ENCODE peak calls at places on chromosomes 7 and 10, in five cellular contexts. K is activated naive CD8-positive, alpha-beta T cell treated with anti-CD3 and anti-CD28 coated beads, Interleukin-2, amount 10 ng/mL, durations not matched to agents 7 days and 5 days; I is sigmoid colon; M is memory B cell; U is OCI-LY7. J is an unnamed sample.

GRCh38 chr10:130023454-130024230 is 59.6 kb upstream of the EBF3 start:
- DNase-seq in M (no peak), I (no peak), U (no peak), K (no peak), J (no peak)

GRCh38 chr7:144691240-144691639 is 144.6 kb downstream of the TPK1 start:
- DNase-seq in K (no peak), I (no peak), M (no peak), U (no peak), J (no peak)

GRCh38 chr7:157580324-157580723 is 243.5 kb downstream of the DNAJB6 start:
- DNase-seq in K (no peak), M (no peak), U (no peak), I (no peak), J (no peak)

GRCh38 chr7:28364082-28364481 is 48.2 kb upstream of the CREB5 start:
- DNase-seq in M (no peak), I (no peak), U (no peak), K (no peak), J (no peak)

GRCh38 chr7:42661312-42661711 is 250.6 kb downstream of the C7orf25 start:
- DNase-seq in K (no peak), U (no peak), I (no peak), M (no peak), J (peak)

GRCh38 chr10:119316729-119317097 is 109.3 kb downstream of the GRK5 start:
- DNase-seq in M (no peak), I (no peak), U (no peak), K (no peak), J (peak)

GRCh38 chr10:17835688-17836087 is 26.5 kb downstream of the MRC1 start:
- DNase-seq in U (no peak), I (no peak), M (no peak), K (no peak), J (peak)

GRCh38 chr10:69769395-69769989 is 32.2 kb upstream of the COL13A1 start:
- DNase-seq in U (no peak), M (no peak), K (no peak), I (no peak), J (peak)

GRCh38 chr10:44981172-44982113 is 2.8 kb upstream of the DEPP1 start:
- DNase-seq in M (no peak), K (no peak), U (no peak), I (peak), J (peak)

GRCh38 chr7:11701829-11702560 is 130.0 kb downstream of the THSD7A start:
- DNase-seq in K (no peak), U (no peak), M (no peak), I (no peak), J (no peak)

GRCh38 chr10:90560331-90560730 is 297.5 kb downstream of the HTR7 start:
- DNase-seq in K (no peak), I (no peak), U (no peak), M (no peak), J (peak)

GRCh38 chr7:47565841-47566240 is 16.1 kb downstream of the TNS3 start:
- DNase-seq in K (no peak), U (no peak), M (no peak), I (no peak), J (no peak)

GRCh38 chr10:123284022-123284421 is 129.8 kb downstream of the BUB3 start:
- DNase-seq in I (no peak), U (no peak), M (no peak), K (no peak), J (no peak)

GRCh38 chr10:96998329-96998888 is 166.3 kb downstream of the LCOR start:
- DNase-seq in K (no peak), U (no peak), M (no peak), I (no peak), J (peak)

GRCh38 chr7:130201796-130202195 is 3.4 kb downstream of the TMEM209 start:
- DNase-seq in M (no peak), I (no peak), K (no peak), U (no peak), J (no peak)

GRCh38 chr10:131822694-131823245 is 78.0 kb upstream of the PPP2R2D start:
- DNase-seq in U (no peak), M (no peak), I (peak), K (peak), J (no peak)

GRCh38 chr10:1400129-1400865 is 337.0 kb downstream of the ADARB2 start:
- DNase-seq in I (no peak), U (no peak), K (no peak), M (no peak), J (no peak)

GRCh38 chr7:122166708-122167107 is 22.7 kb upstream of the AASS start:
- DNase-seq in I (no peak), M (no peak), K (no peak), U (no peak), J (peak)

GRCh38 chr10:98748298-98748697 is 301.6 kb upstream of the HPS1 start:
- DNase-seq in I (no peak), U (peak), K (no peak), M (no peak), J (peak)

GRCh38 chr7:54014765-54015164 is 527.4 kb upstream of the VSTM2A start:
- DNase-seq in K (no peak), M (no peak), U (no peak), I (no peak), J (no peak)

GRCh38 chr7:135508853-135509588 is 881 bp downstream of the CNOT4 start:
- DNase-seq in K (peak), U (peak), I (no peak), M (peak), J (peak)

GRCh38 chr7:55309040-55309991 is 55.8 kb upstream of the LANCL2 start:
- DNase-seq in K (peak), M (no peak), I (no peak), U (no peak), J (no peak)

GRCh38 chr10:44334621-44335184 is 50.2 kb downstream of the CXCL12 start:
- DNase-seq in U (no peak), M (no peak), I (no peak), K (no peak), J (peak)

GRCh38 chr7:112009081-112009480 is 197.1 kb downstream of the DOCK4 start:
- DNase-seq in K (no peak), U (no peak), I (no peak), M (no peak), J (peak)

GRCh38 chr10:3691482-3691881 is 93.5 kb downstream of the KLF6 start:
- DNase-seq in K (no peak), I (no peak), M (no peak), U (no peak), J (no peak)

GRCh38 chr10:124605001-124605370 is 139.2 kb downstream of the FAM53B start:
- DNase-seq in K (no peak), M (no peak), U (no peak), I (no peak), J (no peak)

GRCh38 chr7:47669178-47669878 is 87.4 kb upstream of the TNS3 start:
- DNase-seq in M (peak), U (peak), I (peak), K (no peak), J (peak)

GRCh38 chr7:70668606-70669358 is 463.2 kb upstream of the GALNT17 start:
- DNase-seq in M (no peak), I (no peak), U (no peak), K (no peak), J (no peak)

GRCh38 chr7:103540986-103541385 is 95.0 kb upstream of the SLC26A5 start:
- DNase-seq in U (no peak), K (no peak), I (no peak), M (no peak), J (no peak)

GRCh38 chr10:71244638-71245419 is 32.5 kb downstream of the UNC5B start:
- DNase-seq in K (no peak), M (no peak), I (peak), U (no peak), J (peak)

GRCh38 chr7:26038201-26038990 is 113.6 kb upstream of the NFE2L3 start:
- DNase-seq in M (no peak), K (no peak), U (no peak), I (no peak), J (no peak)

GRCh38 chr10:95297402-95297801 is 6.6 kb upstream of the PDLIM1 start:
- DNase-seq in I (no peak), M (no peak), K (no peak), U (peak), J (no peak)